ENCODE peak calls at places on chromosomes 12 and 14, in five cellular contexts. W is NCI-H1092, R is neural crest cell, X is GM19239, A is RPMI8226. V is an unnamed sample.

GRCh38 chr14:101947577-101947903 is 16.8 kb upstream of the DYNC1H1 start:
- DNase-seq in R (no peak), W (no peak), A (peak), X (no peak), V (no peak)

GRCh38 chr14:67358914-67359313 is 690 bp downstream of the ATP6V1D start:
- DNase-seq in A (no peak), X (no peak), R (no peak), W (no peak), V (no peak)

GRCh38 chr12:42887657-42888056 is 298.1 kb upstream of the PRICKLE1 start:
- DNase-seq in W (no peak), R (no peak), X (no peak), A (no peak), V (no peak)

GRCh38 chr12:66467932-66468331 is 165.6 kb downstream of the HELB start:
- DNase-seq in R (no peak), X (no peak), W (no peak), A (peak), V (no peak)

GRCh38 chr14:95460647-95461478 is 55.6 kb downstream of the SYNE3 start:
- DNase-seq in A (no peak), W (peak), X (no peak), R (no peak), V (peak)

GRCh38 chr12:32089156-32089950 is 17.3 kb upstream of the BICD1 start:
- DNase-seq in A (no peak), W (no peak), R (no peak), X (no peak), V (no peak)

GRCh38 chr12:74481078-74481477 is 56.6 kb upstream of the ATXN7L3B start:
- DNase-seq in R (no peak), X (no peak), W (no peak), A (no peak), V (no peak)

GRCh38 chr14:101110729-101111619 is 207.5 kb upstream of the RTL1 start:
- DNase-seq in W (no peak), R (peak), A (no peak), X (no peak), V (no peak)

GRCh38 chr14:67623114-67623513 is 3.4 kb downstream of the ARG2 start:
- DNase-seq in R (no peak), W (no peak), X (no peak), A (peak), V (no peak)

GRCh38 chr12:166425-167091 is 47.4 kb downstream of the SLC6A12 start:
- DNase-seq in W (no peak), X (no peak), A (peak), R (no peak), V (no peak)

GRCh38 chr12:144650-145284 is 69.2 kb downstream of the SLC6A12 start:
- DNase-seq in X (no peak), R (no peak), A (peak), W (no peak), V (no peak)

GRCh38 chr12:119660074-119660473 is 7.9 kb upstream of the PRKAB1 start:
- DNase-seq in R (no peak), A (no peak), W (no peak), X (no peak), V (no peak)

GRCh38 chr12:52206309-52207040 is 14.7 kb upstream of the KRT80 start:
- DNase-seq in R (no peak), X (no peak), A (no peak), W (no peak), V (no peak)

GRCh38 chr12:131699434-131699833 is 11.5 kb upstream of the SFSWAP start:
- DNase-seq in W (no peak), X (no peak), A (no peak), R (no peak), V (no peak)

GRCh38 chr14:92039073-92039719 is 663 bp downstream of the TRIP11 start:
- DNase-seq in X (no peak), R (no peak), W (peak), A (peak), V (no peak)

GRCh38 chr12:108856428-108857157 is 790 bp downstream of the SSH1 start:
- DNase-seq in X (no peak), R (no peak), A (peak), W (no peak), V (no peak)

GRCh38 chr12:51961834-51962233 is 10.3 kb downstream of the ACVR1B start:
- DNase-seq in A (no peak), X (no peak), R (no peak), W (no peak), V (no peak)

GRCh38 chr12:64083285-64084210 is 138.5 kb downstream of the KICS2 start:
- DNase-seq in R (no peak), W (no peak), A (peak), X (no peak), V (no peak)

GRCh38 chr12:70178038-70178437 is 65.2 kb upstream of the CNOT2 start:
- DNase-seq in W (no peak), R (no peak), X (no peak), A (no peak), V (no peak)

GRCh38 chr14:106879241-106879640 is 1352.9 kb downstream of the TMEM121 start:
- DNase-seq in W (no peak), A (no peak), R (no peak), X (no peak), V (no peak)

GRCh38 chr14:99247091-99247729 is 24.8 kb downstream of the BCL11B start:
- DNase-seq in X (no peak), W (no peak), A (no peak), R (no peak), V (no peak)

GRCh38 chr12:93722757-93723567 is 45.8 kb downstream of the CRADD start:
- DNase-seq in W (no peak), A (no peak), R (no peak), X (no peak), V (no peak)

GRCh38 chr12:97380440-97380839 is 82.2 kb upstream of the RMST start:
- DNase-seq in W (no peak), R (no peak), X (no peak), A (no peak), V (no peak)

GRCh38 chr12:28027328-28027727 is 54.8 kb upstream of the PTHLH start:
- DNase-seq in W (no peak), A (no peak), R (no peak), X (no peak), V (no peak)

GRCh38 chr12:53230971-53231858 is 794 bp downstream of the RARG start:
- DNase-seq in W (no peak), X (no peak), A (no peak), R (no peak), V (no peak)

GRCh38 chr12:108597559-108598471 is at the start of gene TMEM119:
- DNase-seq in R (no peak), W (no peak), X (no peak), A (no peak), V (no peak)

GRCh38 chr14:99749142-99749541 is 44.1 kb upstream of the EML1 start:
- DNase-seq in X (no peak), A (peak), R (no peak), W (no peak), V (no peak)

GRCh38 chr14:81234268-81234667 is 13.5 kb upstream of the GTF2A1 start:
- DNase-seq in X (no peak), A (no peak), W (no peak), R (no peak), V (no peak)

GRCh38 chr12:76256904-76257303 is 91.3 kb downstream of the BBS10 start:
- DNase-seq in W (no peak), X (no peak), A (no peak), R (no peak), V (no peak)

GRCh38 chr14:65941091-65941490 is 528.6 kb downstream of the FUT8 start:
- DNase-seq in R (no peak), W (no peak), A (no peak), X (no peak), V (no peak)

GRCh38 chr12:57632369-57632897 is 568 bp downstream of the B4GALNT1 start:
- DNase-seq in X (no peak), W (peak), A (peak), R (no peak), V (no peak)

GRCh38 chr14:91246051-91246852 is 1.7 kb upstream of the GPR68 start:
- DNase-seq in R (no peak), W (peak), X (no peak), A (peak), V (peak)

GRCh38 chr12:45729233-45730115 is at the start of gene ARID2:
- DNase-seq in W (peak), R (peak), A (peak), X (peak), V (no peak)

GRCh38 chr12:110102255-110102654 is 21.9 kb upstream of the IFT81 start:
- DNase-seq in X (peak), W (peak), R (peak), A (peak), V (no peak)

GRCh38 chr12:53205747-53206146 is 1.3 kb downstream of the ITGB7 start:
- DNase-seq in A (peak), X (peak), W (no peak), R (no peak), V (no peak)

GRCh38 chr12:93572712-93573551 is 457 bp downstream of the SOCS2 start:
- DNase-seq in R (peak), X (no peak), W (no peak), A (peak), V (no peak)

GRCh38 chr12:4267904-4268548 is 5.5 kb upstream of the CCND2 start:
- DNase-seq in R (no peak), A (no peak), W (no peak), X (no peak), V (no peak)

V was measured in NCI-H2081 treated with DMSO at 0.1 percent for 48 hours.